ENCODE peak calls at places on chromosomes 5 and 9, in six cellular contexts. C, V, M, O, Q and K are unnamed samples.

GRCh38 chr9:81537964-81538363 is 151.4 kb downstream of the TLE1 start:
- DNase-seq in O (no peak), M (no peak), C (no peak), V (no peak), Q (no peak), K (no peak)

GRCh38 chr5:150141544-150142188 is 14.0 kb downstream of the PDGFRB start:
- DNase-seq in V (no peak), O (no peak), M (peak; percentile 74), Q (no peak), C (no peak), K (no peak)

GRCh38 chr9:97559111-97559514 is 57.6 kb downstream of the TMOD1 start:
- DNase-seq in C (no peak), V (peak; percentile 12), Q (no peak), O (no peak), M (no peak), K (no peak)

GRCh38 chr9:38358390-38359296 is 33.9 kb upstream of the ALDH1B1 start:
- DNase-seq in V (peak; percentile 51), M (no peak), Q (no peak), O (no peak), C (no peak), K (no peak)

GRCh38 chr5:16544607-16545374 is 72.0 kb downstream of the RETREG1 start:
- DNase-seq in V (no peak), O (no peak), C (no peak), Q (no peak), M (no peak), K (peak; percentile 58)

GRCh38 chr5:20157089-20157488 is 169.1 kb upstream of the CDH18 start:
- DNase-seq in M (no peak), Q (no peak), V (no peak), C (no peak), O (no peak), K (no peak)

GRCh38 chr5:2466966-2467365 is 284.5 kb downstream of the IRX2 start:
- DNase-seq in V (no peak), M (no peak), C (no peak), O (no peak), Q (no peak), K (no peak)

GRCh38 chr9:114037961-114038723 is 40.0 kb downstream of the AMBP start:
- DNase-seq in O (peak; percentile 6), C (no peak), M (no peak), V (peak; percentile 35), Q (no peak), K (no peak)

GRCh38 chr9:125240649-125240999 is 519 bp downstream of the HSPA5 start:
- DNase-seq in M (peak; percentile 50), V (no peak), C (peak; percentile 81), O (peak; percentile 54), Q (no peak), K (peak; percentile 8)

GRCh38 chr9:69036319-69036718 is 767 bp downstream of the FXN start:
- DNase-seq in V (no peak), Q (no peak), O (peak; percentile 30), C (no peak), M (peak; percentile 28), K (peak; percentile 17)

GRCh38 chr5:73118331-73119011 is 1.9 kb upstream of the TMEM171 start:
- DNase-seq in O (peak; percentile 23), Q (no peak), M (no peak), C (no peak), V (no peak), K (peak; percentile 70)

GRCh38 chr5:67249590-67249895 is 52.9 kb upstream of the CD180 start:
- DNase-seq in C (no peak), O (no peak), Q (no peak), M (no peak), V (no peak), K (no peak)

GRCh38 chr5:77851229-77852067 is 75.3 kb upstream of the TBCA start:
- DNase-seq in O (peak; percentile 19), M (peak; percentile 58), Q (no peak), C (no peak), V (no peak), K (no peak)

GRCh38 chr5:179879690-179880010 is 21.0 kb upstream of the MRNIP start:
- DNase-seq in C (no peak), Q (no peak), O (no peak), V (no peak), M (no peak), K (no peak)

GRCh38 chr5:53360811-53361210 is 119.6 kb upstream of the FST start:
- DNase-seq in V (no peak), M (peak; percentile 87), C (no peak), Q (no peak), O (no peak), K (peak; percentile 95)

GRCh38 chr5:38404667-38405276 is 146.4 kb downstream of the EGFLAM start:
- DNase-seq in O (no peak), Q (no peak), C (no peak), M (no peak), V (no peak), K (peak; percentile 49)

GRCh38 chr5:38414348-38414747 is 142.1 kb downstream of the LIFR start:
- DNase-seq in Q (no peak), V (no peak), C (no peak), O (no peak), M (no peak), K (no peak)

GRCh38 chr5:38413696-38414095 is 142.8 kb downstream of the LIFR start:
- DNase-seq in O (no peak), Q (no peak), C (no peak), M (no peak), V (no peak), K (no peak)

GRCh38 chr5:38408446-38409175 is 147.8 kb downstream of the LIFR start:
- DNase-seq in V (no peak), M (no peak), O (no peak), C (no peak), Q (no peak), K (no peak)

DNA sequence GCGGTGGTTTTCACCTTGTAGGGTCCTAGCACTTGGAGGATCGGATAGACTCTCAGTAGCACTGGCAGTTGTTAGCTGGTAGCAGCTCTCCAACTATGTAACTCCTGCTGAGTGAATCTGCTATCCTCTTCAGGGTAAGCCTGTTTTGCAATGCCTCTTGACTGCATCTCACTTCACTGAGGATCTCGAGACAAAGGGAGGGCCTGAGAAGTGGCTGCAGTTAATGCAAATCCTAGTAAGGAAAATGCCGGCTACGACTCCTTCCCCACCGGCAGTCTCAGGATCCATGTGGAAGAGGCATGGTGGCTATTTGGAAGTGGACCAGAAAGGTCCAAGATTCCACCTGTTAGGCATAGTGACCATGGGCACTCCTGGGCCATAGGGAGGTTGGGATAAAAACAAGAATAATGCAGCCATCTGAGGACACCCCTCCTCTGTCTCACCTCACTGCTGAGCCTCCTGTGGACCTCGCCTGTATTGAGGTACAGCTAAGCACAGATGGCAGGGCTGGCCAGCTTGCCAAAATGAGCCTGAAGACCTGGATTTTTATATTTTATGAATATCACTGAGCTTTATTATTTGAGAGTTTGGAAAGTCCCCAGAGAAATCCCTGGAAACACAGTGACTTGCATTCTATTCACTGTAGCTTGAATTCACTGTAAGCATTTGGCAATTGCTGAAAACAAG is 146.0 kb downstream of the LIFR start:
- DNase-seq in M (no peak), Q (no peak), O (no peak), V (no peak), C (no peak), K (no peak)
- H3K27me3 ChIP-seq in M (no peaks in the 10 kb centered on the region), Q (no peaks in the 10 kb centered on the region), O (no peaks in the 10 kb centered on the region), V (peaks cover 5% of the 10 kb centered on the region), C (no peaks in the 10 kb centered on the region), K (peaks cover 2% of the 10 kb centered on the region)

GRCh38 chr9:102072061-102072764 is 333.8 kb upstream of the GRIN3A start:
- DNase-seq in C (no peak), O (no peak), M (no peak), Q (no peak), V (no peak), K (no peak)

GRCh38 chr9:102069969-102070368 is 331.5 kb upstream of the GRIN3A start:
- DNase-seq in V (peak; percentile 31), Q (no peak), O (no peak), C (no peak), M (peak; percentile 0), K (peak; percentile 7)
- H3K4me3 ChIP-seq in V (no peak overlapping the region), Q (no peak overlapping the region), O (no peak overlapping the region), C (no peak overlapping the region), M (no peak overlapping the region), K (no peak overlapping the region)

GRCh38 chr9:74281674-74282073 is 215.5 kb upstream of the RORB start:
- DNase-seq in O (no peak), M (no peak), Q (no peak), V (no peak), C (no peak), K (peak; percentile 5)

GRCh38 chr9:74275872-74276508 is 221.1 kb upstream of the RORB start:
- DNase-seq in Q (no peak), C (peak; percentile 46), O (no peak), V (no peak), M (no peak), K (no peak)

GRCh38 chr9:74282526-74283253 is 214.4 kb upstream of the RORB start:
- DNase-seq in Q (no peak), O (no peak), M (no peak), C (no peak), V (no peak), K (no peak)

DNA sequence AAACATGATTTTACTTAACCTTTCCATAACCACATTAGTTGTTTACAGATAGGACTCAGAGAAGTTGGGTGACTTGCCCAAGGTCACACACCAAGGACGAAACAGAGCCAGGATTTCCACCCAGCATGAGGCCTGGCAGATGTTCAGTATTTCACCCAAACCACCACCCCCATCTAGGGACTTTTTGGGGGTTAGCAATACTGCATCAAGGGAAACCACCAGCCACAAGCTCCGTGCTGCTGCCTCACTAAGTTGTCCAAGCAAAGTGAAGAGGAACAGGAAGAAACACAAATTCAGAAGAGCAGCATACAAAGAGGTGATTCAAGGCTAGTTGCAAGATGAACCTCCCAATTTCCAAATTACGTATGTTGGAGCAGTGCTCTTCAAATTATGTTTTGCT is 219.6 kb upstream of the RORB start:
- DNase-seq in V (no peak), M (no peak), C (no peak), O (no peak), Q (no peak), K (no peak)
- TF ChIP-seq CTCF in V (no peak), M (no peak), C (no peak), O (no peak), Q (no peak), K (no peak)

GRCh38 chr9:4144869-4145268 is 155.0 kb downstream of the GLIS3 start:
- DNase-seq in Q (no peak), C (no peak), M (no peak), O (no peak), V (no peak), K (peak; percentile 43)

GRCh38 chr9:4148215-4148561 is 151.7 kb downstream of the GLIS3 start:
- DNase-seq in Q (no peak), C (no peak), V (no peak), O (no peak), M (no peak), K (no peak)

GRCh38 chr9:4147476-4148214 is 152.2 kb downstream of the GLIS3 start:
- DNase-seq in Q (no peak), V (no peak), O (peak; percentile 23), C (no peak), M (peak; percentile 28), K (no peak)

GRCh38 chr9:4145482-4145881 is 154.4 kb downstream of the GLIS3 start:
- DNase-seq in O (no peak), Q (no peak), C (no peak), M (peak; percentile 26), V (no peak), K (no peak)

DNA sequence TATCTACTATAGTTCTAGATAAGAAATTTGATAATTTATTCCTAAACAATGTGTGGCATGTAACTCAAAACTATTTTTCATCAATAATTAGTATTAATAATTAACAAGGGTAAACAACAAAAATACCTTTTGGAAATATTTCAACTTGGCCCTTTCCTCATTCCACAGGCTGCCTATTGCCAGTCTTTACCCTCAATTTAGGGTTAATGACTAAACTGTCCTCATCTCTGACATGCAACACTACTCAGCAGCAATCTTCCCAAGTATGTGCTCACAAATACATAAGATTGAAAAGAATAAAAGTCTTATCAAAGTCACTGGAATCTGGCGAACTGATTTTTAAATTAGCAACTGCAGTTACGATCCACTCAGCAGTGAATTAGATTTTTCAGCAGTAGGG is 153.6 kb downstream of the GLIS3 start:
- DNase-seq in C (no peak), M (no peak), O (no peak), V (no peak), Q (no peak), K (no peak)
- H3K27me3 ChIP-seq in C (no peaks in the 10 kb centered on the region), M (no peaks in the 10 kb centered on the region), O (no peaks in the 10 kb centered on the region), V (no peaks in the 10 kb centered on the region), Q (no peaks in the 10 kb centered on the region), K (no peaks in the 10 kb centered on the region)